ENCODE peak calls at places on chromosome 15, in five cellular contexts. Y is SJSA1; C is CD8-positive, alpha-beta memory T cell; U is tibial nerve; V is lung. P is an unnamed sample. For H3K36me3, the result is how much of the 10 kb centered on the place peaks cover.

GRCh38 chr15:87711011-87711410 is 545.5 kb downstream of the NTRK3 start:
- DNase-seq in Y (no peak), C (no peak), U (no peak), V (no peak), P (no peak)

GRCh38 chr15:24761704-24762302 is 86.2 kb downstream of the NPAP1 start:
- DNase-seq in Y (no peak), C (no peak), U (no peak), V (no peak), P (no peak)

GRCh38 chr15:84752700-84753099 is 4.3 kb downstream of the ZNF592 start:
- DNase-seq in Y (no peak), C (no peak), U (no peak), V (no peak), P (no peak)

GRCh38 chr15:43915820-43916660 is 89.2 kb downstream of the WDR76 start:
- DNase-seq in Y (no peak), C (no peak), U (no peak), V (no peak), P (no peak)

GRCh38 chr15:52337961-52338535 is 42.4 kb upstream of the MYO5C start:
- DNase-seq in Y (no peak), C (no peak), U (no peak), V (no peak), P (no peak)

GRCh38 chr15:80695911-80696651 is 971 bp downstream of the ABHD17C start:
- DNase-seq in Y (no peak), C (peak), U (no peak), V (peak), P (no peak)

GRCh38 chr15:101642361-101642760 is 9.8 kb downstream of the TM2D3 start:
- DNase-seq in Y (no peak), C (no peak), U (no peak), V (no peak), P (no peak)

GRCh38 chr15:69311319-69311721 is 12.6 kb downstream of the PAQR5 start:
- DNase-seq in Y (peak), C (no peak), U (no peak), V (no peak), P (no peak)

GRCh38 chr15:95922431-95922830 is 408.1 kb upstream of the NR2F2 start:
- DNase-seq in Y (no peak), C (no peak), U (no peak), V (no peak), P (no peak)

GRCh38 chr15:85010472-85011209 is 29.0 kb downstream of the PDE8A start:
- DNase-seq in Y (no peak), C (no peak), U (no peak), V (no peak), P (no peak)

GRCh38 chr15:79172032-79172481 is 81.5 kb upstream of the RASGRF1 start:
- DNase-seq in Y (peak), C (no peak), U (no peak), V (no peak), P (no peak)

GRCh38 chr15:95347846-95348245 is 982.7 kb upstream of the NR2F2 start:
- DNase-seq in Y (no peak), C (no peak), U (no peak), V (no peak), P (no peak)

GRCh38 chr15:31302778-31303433 is 23.7 kb upstream of the KLF13 start:
- DNase-seq in Y (peak), C (no peak), U (no peak), V (peak), P (no peak)

GRCh38 chr15:22954326-22954725 is 25.8 kb downstream of the CYFIP1 start:
- DNase-seq in Y (no peak), C (no peak), U (no peak), V (no peak), P (no peak)

GRCh38 chr15:92023971-92024370 is 170.5 kb downstream of the SLCO3A1 start:
- DNase-seq in Y (no peak), C (no peak), U (no peak), V (no peak), P (no peak)

DNA sequence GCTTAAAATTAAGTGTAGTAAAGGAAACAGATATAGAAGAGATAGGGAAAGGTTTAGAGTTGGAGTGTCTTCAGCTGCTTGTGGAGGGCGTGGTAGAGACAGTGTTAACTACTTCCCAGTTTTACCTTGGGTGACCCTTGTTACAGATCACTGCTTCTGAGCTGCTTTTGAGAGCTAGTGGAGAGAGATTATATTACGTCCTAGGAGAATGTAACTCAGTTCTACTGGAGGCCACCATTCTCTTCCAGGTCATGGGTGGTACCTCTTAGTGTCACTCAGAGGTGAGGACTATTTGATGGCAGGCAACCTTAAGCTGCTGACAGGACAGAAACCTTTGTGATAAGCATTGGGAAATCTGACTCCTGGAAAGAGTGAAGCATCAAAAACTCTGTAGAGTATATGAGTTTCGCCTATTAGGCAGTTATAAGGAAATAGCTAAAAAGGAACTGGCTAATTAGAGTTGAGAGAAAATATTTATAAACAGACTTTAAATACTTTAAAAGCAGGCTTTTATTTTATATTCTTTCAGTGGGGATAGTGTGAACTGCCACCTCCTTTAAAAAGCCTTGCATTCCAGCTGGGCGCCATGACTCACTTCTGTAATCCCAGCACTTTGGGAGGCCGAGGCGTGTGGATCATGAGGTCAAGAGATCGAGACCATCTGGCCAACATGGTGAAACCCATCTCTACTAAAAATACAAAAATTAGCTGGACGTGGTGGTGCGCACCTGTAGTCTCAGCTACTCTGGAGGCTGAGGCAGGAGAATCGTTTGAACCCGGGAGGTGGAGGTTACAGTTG is 106.5 kb downstream of the ZNF609 start:
- DNase-seq in Y (no peak), C (no peak), U (no peak), V (no peak), P (no peak)
- H3K27ac ChIP-seq in Y (no peak), C (no peak), U (no peak), V (no peak), P (no peak)

GRCh38 chr15:98905981-98906711 is 101.4 kb downstream of the PGPEP1L start:
- DNase-seq in Y (no peak), C (no peak), U (no peak), V (no peak), P (no peak)
- H3K36me3 ChIP-seq in Y (under half), C (under half), U (under half), V (under half), P (under half)

DNA sequence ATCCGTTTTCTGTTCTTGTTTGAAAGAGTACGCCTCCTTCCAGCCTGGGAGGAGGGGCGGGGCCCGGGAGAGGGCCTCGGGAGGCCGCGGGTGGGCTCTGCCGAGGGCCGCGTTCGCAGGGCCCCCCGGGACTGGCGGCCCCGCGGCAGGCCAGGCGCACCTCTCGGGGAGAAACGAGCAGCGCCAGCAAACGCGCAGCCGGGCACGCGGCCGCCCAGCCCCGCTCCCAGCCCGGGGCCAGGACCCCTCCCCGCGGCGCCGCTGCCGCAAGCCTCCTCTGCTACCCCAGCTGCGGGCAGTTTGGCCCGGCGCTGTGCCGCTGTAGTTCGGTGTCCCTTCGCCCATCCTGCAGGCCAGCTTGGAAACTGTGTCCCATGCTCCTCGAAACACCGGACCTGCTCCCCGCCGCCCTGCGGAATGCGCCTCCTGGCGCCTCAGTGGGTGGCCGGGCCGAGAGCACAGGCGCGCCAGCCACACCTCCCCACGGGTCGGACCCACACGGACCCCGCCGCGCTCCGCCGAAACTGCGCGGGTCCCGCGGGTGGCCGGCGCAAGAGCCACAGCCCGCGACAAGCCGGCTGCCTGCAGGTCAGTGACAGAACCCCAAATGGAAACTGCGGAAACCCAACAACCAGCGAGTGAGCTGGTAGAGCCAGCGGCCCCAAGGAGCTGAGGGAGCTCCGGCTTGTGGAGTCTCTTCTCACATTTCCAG is 2.2 kb downstream of the OCA2 start:
- DNase-seq in Y (no peak), C (no peak), U (no peak), V (no peak), P (no peak)
- H3K4me3 ChIP-seq in Y (peak), C (peak), U (peak), V (peak), P (peak)

GRCh38 chr15:74850398-74850797 is 7.4 kb upstream of the ULK3 start:
- DNase-seq in Y (no peak), C (no peak), U (no peak), V (no peak), P (no peak)

GRCh38 chr15:74845208-74845568 is 2.2 kb upstream of the ULK3 start:
- DNase-seq in Y (no peak), C (peak), U (no peak), V (no peak), P (no peak)

GRCh38 chr15:74844319-74845207 is 1.6 kb upstream of the ULK3 start:
- DNase-seq in Y (no peak), C (no peak), U (no peak), V (no peak), P (no peak)

GRCh38 chr15:74845581-74845980 is 2.6 kb upstream of the ULK3 start:
- DNase-seq in Y (no peak), C (no peak), U (no peak), V (no peak), P (no peak)

DNA sequence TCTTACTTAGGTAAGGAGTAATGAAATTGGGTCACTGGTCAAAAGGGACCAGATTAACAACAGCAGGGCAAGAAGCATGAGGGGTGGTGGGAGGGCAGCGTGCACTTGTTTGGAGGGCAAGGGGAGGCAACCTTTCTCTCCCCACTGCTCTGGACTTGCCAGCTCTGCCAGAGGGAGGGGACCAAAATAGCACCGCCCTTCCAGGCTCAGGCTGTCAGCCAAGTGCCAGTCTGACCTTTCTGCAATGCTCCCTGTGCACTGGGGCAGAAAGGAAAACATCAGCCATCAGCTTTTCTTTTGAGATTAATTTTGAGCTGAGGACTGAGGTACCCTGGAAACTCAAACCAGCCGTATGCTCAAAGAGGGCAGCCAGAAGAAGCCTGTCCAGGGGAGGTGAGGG is 4.5 kb upstream of the ULK3 start:
- DNase-seq in Y (no peak), C (no peak), U (no peak), V (no peak), P (no peak)
- H3K27ac ChIP-seq in Y (no peak), C (no peak), U (no peak), V (no peak), P (no peak)

DNA sequence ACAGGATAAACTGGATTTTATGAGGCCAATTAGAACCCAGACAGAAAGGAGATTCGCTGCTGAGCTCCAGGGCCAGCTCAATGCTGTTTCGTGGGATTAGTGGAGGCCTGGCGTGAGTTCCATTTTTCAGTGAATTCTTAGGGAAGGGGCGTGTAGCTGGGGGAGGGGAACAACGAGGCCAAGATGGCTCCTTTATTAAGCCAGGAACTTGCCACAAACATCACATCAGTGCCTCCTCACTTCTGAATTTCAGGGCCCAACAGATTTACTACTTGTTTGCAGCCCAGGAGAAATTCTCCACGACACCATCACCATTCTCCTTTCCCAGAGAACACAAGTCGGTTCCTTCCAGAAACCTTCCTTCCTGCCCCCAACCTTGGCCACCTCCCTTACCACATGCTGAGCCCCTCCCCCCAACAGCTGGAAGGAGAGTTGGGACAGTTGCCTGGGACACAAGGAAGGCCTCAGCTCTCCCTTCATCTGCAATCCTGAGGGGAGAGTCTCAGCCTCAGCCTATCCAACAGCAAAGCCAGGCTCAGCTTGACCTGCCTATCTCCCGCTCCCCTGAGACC is 5.8 kb downstream of the IGDCC4 start:
- DNase-seq in Y (no peak), C (no peak), U (no peak), V (no peak), P (no peak)
- H3K36me3 ChIP-seq in Y (under half), C (under half), U (under half), V (under half), P (under half)

GRCh38 chr15:58065011-58065444 is 483 bp downstream of the ALDH1A2 start:
- DNase-seq in Y (no peak), C (no peak), U (no peak), V (no peak), P (no peak)
- H3K4me3 ChIP-seq in Y (no peak), C (no peak), U (no peak), V (peak), P (no peak)

GRCh38 chr15:98506172-98506571 is 142.2 kb upstream of the IGF1R start:
- DNase-seq in Y (no peak), C (no peak), U (no peak), V (no peak), P (no peak)
- H3K27ac ChIP-seq in Y (no peak), C (no peak), U (peak), V (no peak), P (no peak)

GRCh38 chr15:90072978-90073640 is 29.2 kb downstream of the IDH2 start:
- DNase-seq in Y (no peak), C (no peak), U (no peak), V (no peak), P (no peak)
- H3K36me3 ChIP-seq in Y (under half), C (under half), U (under half), V (under half), P (under half)

GRCh38 chr15:99921086-99921485 is 187.8 kb upstream of the LYSMD4 start:
- DNase-seq in Y (no peak), C (no peak), U (no peak), V (no peak), P (no peak)

GRCh38 chr15:99928429-99928981 is 195.3 kb upstream of the LYSMD4 start:
- DNase-seq in Y (peak), C (peak), U (peak), V (peak), P (no peak)

GRCh38 chr15:99930696-99931095 is 197.5 kb upstream of the LYSMD4 start:
- DNase-seq in Y (no peak), C (no peak), U (no peak), V (no peak), P (no peak)

GRCh38 chr15:99929266-99929665 is 196.0 kb upstream of the LYSMD4 start:
- DNase-seq in Y (no peak), C (no peak), U (no peak), V (no peak), P (no peak)

GRCh38 chr15:99925661-99926461 is 192.6 kb upstream of the LYSMD4 start:
- DNase-seq in Y (no peak), C (peak), U (peak), V (peak), P (no peak)
- H3K4me3 ChIP-seq in Y (peak), C (peak), U (peak), V (peak), P (peak)

GRCh38 chr15:89946681-89947313 is 34.0 kb upstream of the ARPIN start:
- DNase-seq in Y (no peak), C (no peak), U (no peak), V (no peak), P (no peak)

GRCh38 chr15:89948796-89949195 is 36.0 kb upstream of the ARPIN start:
- DNase-seq in Y (no peak), C (no peak), U (no peak), V (no peak), P (no peak)

GRCh38 chr15:89947338-89947829 is 34.6 kb upstream of the ARPIN start:
- DNase-seq in Y (no peak), C (no peak), U (no peak), V (no peak), P (no peak)
- H3K27ac ChIP-seq in Y (no peak), C (no peak), U (no peak), V (no peak), P (no peak)

P was measured in SK-N-MC.